ENCODE peak calls at places on chromosomes 6 and 20, in four cellular contexts. C, L, W and Q are unnamed samples.

GRCh38 chr6:16720861-16721260 is 40.4 kb downstream of the ATXN1 start:
- DNase-seq in W (no peak), L (no peak), C (no peak), Q (no peak)

GRCh38 chr6:149563203-149563927 is 2.8 kb upstream of the GINM1 start:
- DNase-seq in C (no peak), L (peak; percentile 84), W (peak; percentile 39), Q (no peak)

GRCh38 chr6:169991913-169992312 is 240.5 kb downstream of the ERMARD start:
- DNase-seq in C (no peak), W (no peak), L (no peak), Q (no peak)

GRCh38 chr6:35501784-35502183 is 4.9 kb upstream of the TEAD3 start:
- DNase-seq in W (no peak), L (no peak), C (no peak), Q (no peak)

GRCh38 chr6:115000736-115001135 is 657.9 kb upstream of the HS3ST5 start:
- DNase-seq in L (no peak), W (no peak), C (no peak), Q (no peak)

GRCh38 chr6:85660181-85660611 is 17.5 kb upstream of the SYNCRIP start:
- DNase-seq in C (peak; percentile 36), W (no peak), L (no peak), Q (peak; percentile 72)

GRCh38 chr6:41735427-41736206 is at the start of gene TFEB:
- DNase-seq in C (peak; percentile 93), L (peak; percentile 87), W (peak; percentile 92), Q (peak; percentile 73)

GRCh38 chr6:35027807-35028206 is 113.3 kb downstream of the TCP11 start:
- DNase-seq in C (no peak), L (no peak), W (no peak), Q (no peak)

GRCh38 chr6:1372690-1373089 is 16.7 kb upstream of the FOXF2 start:
- DNase-seq in W (no peak), L (no peak), C (no peak), Q (no peak)

GRCh38 chr6:25369450-25370086 is 90.4 kb downstream of the CARMIL1 start:
- DNase-seq in C (peak; percentile 11), L (no peak), W (no peak), Q (no peak)

GRCh38 chr20:573414-574296 is 30.1 kb upstream of the CSNK2A1 start:
- DNase-seq in L (no peak), C (no peak), W (no peak), Q (no peak)

GRCh38 chr20:57760698-57761412 is 51.0 kb upstream of the PMEPA1 start:
- DNase-seq in L (no peak), C (no peak), W (no peak), Q (no peak)

GRCh38 chr20:57654998-57655811 is 35.0 kb upstream of the ZBP1 start:
- DNase-seq in W (no peak), C (no peak), L (no peak), Q (no peak)

GRCh38 chr20:48398506-48399449 is 429.0 kb downstream of the PREX1 start:
- DNase-seq in C (no peak), W (no peak), L (no peak), Q (no peak)

GRCh38 chr20:13865156-13865555 is 80.3 kb downstream of the NDUFAF5 start:
- DNase-seq in L (no peak), W (no peak), C (no peak), Q (no peak)

GRCh38 chr6:64013061-64013410 is 377.4 kb downstream of the PHF3 start:
- DNase-seq in L (no peak), C (no peak), W (no peak), Q (no peak)

GRCh38 chr6:27812078-27812804 is 100.0 kb downstream of the OR2B2 start:
- DNase-seq in W (no peak), C (no peak), L (no peak), Q (no peak)

GRCh38 chr6:27811383-27811782 is 100.8 kb downstream of the OR2B2 start:
- DNase-seq in W (no peak), C (no peak), L (no peak), Q (no peak)

GRCh38 chr6:27810768-27811298 is 101.4 kb downstream of the OR2B2 start:
- DNase-seq in L (peak; percentile 25), W (no peak), C (no peak), Q (no peak)

GRCh38 chr6:27809939-27810767 is 102.0 kb downstream of the OR2B2 start:
- DNase-seq in L (peak; percentile 99), W (peak; percentile 84), C (peak; percentile 26), Q (peak; percentile 97)

GRCh38 chr6:27809067-27809938 is 102.9 kb downstream of the OR2B2 start:
- DNase-seq in W (no peak), L (no peak), C (no peak), Q (no peak)
- H3K4me1 ChIP-seq in W (peaks cover 20% of the 10 kb centered on the region), L (peaks cover 29% of the 10 kb centered on the region), C (peaks cover 17% of the 10 kb centered on the region), Q (peaks cover 36% of the 10 kb centered on the region)

GRCh38 chr6:4651831-4652467 is 124.3 kb upstream of the CDYL start:
- DNase-seq in W (no peak), L (no peak), C (no peak), Q (no peak)

GRCh38 chr6:4645713-4646356 is 130.4 kb upstream of the CDYL start:
- DNase-seq in C (no peak), L (no peak), W (no peak), Q (no peak)

GRCh38 chr6:4649728-4650127 is 126.5 kb upstream of the CDYL start:
- DNase-seq in W (no peak), L (peak; percentile 74), C (no peak), Q (no peak)

GRCh38 chr6:4644962-4645361 is 131.2 kb upstream of the CDYL start:
- DNase-seq in C (no peak), L (peak; percentile 46), W (no peak), Q (no peak)

GRCh38 chr6:4647414-4648365 is 128.5 kb upstream of the CDYL start:
- DNase-seq in W (peak; percentile 68), C (peak; percentile 85), L (peak; percentile 77), Q (peak; percentile 74)
- TF ChIP-seq POLR2A in W (no peak), C (peak; percentile 64), L (no peak), Q (no peak)

DNA sequence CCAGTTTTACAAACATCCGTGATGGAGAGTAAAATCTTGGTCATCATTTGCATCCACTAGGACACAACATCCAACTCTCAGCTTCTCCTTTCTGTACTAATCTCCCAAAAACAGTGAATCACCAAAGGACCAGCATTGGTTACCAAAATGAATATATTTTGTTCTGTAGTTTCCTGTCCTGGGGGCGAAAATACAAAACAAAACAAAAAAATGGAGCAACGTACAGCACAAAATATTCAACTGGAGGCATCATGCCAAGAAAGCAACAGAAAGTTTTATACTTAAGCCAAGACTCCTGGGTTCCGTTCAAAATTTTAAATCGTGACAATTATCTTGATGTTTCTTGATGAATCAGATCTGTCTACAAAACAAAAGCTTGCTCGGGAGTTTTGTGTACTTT is 126.6 kb upstream of the CCDC28A start:
- DNase-seq in C (no peak), W (no peak), L (peak; percentile 59), Q (no peak)
- H3K4me1 ChIP-seq in C (no peaks in the 10 kb centered on the region), W (peaks cover 5% of the 10 kb centered on the region), L (peaks cover 9% of the 10 kb centered on the region), Q (no peaks in the 10 kb centered on the region)

GRCh38 chr6:143060806-143061596 is at the start of gene AIG1:
- DNase-seq in C (peak; percentile 64), L (peak; percentile 63), W (peak; percentile 80), Q (peak; percentile 47)
- TF ChIP-seq POLR2A in C (no peak), L (peak; percentile 67), W (no peak), Q (peak; percentile 46)

GRCh38 chr20:62809530-62810428 is 5.1 kb downstream of the OGFR start:
- DNase-seq in L (no peak), C (no peak), W (no peak), Q (no peak)
- H3K4me1 ChIP-seq in L (peaks cover 8% of the 10 kb centered on the region), C (peaks cover 17% of the 10 kb centered on the region), W (peaks cover 17% of the 10 kb centered on the region), Q (peaks cover 14% of the 10 kb centered on the region)

GRCh38 chr20:33666293-33667244 is at the start of gene ACTL10:
- DNase-seq in W (peak; percentile 98), C (peak; percentile 93), L (peak; percentile 98), Q (no peak)
- TF ChIP-seq POLR2A in W (peak; percentile 89), C (peak; percentile 83), L (peak; percentile 87), Q (no peak)

DNA sequence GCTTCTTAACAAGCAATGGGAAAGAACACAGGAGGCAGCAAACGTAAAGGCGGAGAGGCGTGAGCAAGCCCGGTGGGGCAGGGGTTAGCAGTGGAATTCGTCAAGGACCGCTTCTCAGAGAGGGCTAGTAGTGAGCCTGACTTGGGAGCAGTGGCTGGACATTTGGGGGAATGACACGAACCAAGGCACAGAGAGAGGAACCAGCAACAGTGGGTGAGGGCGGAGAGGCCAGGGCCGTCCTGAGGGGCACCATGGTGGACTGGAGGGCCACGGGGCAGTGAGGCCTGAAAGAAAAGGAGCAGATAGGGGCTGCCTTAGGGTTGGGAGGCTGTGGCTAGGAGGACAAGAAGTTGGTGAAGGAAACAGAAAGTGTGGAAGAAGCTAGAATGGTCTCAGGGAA is 12.1 kb upstream of the ARID1B start:
- DNase-seq in L (no peak), W (no peak), C (no peak), Q (no peak)
- H3K4me1 ChIP-seq in L (no peaks in the 10 kb centered on the region), W (no peaks in the 10 kb centered on the region), C (no peaks in the 10 kb centered on the region), Q (no peaks in the 10 kb centered on the region)

GRCh38 chr20:50306478-50307423 is 116.1 kb downstream of the CEBPB start:
- DNase-seq in L (no peak), W (peak; percentile 36), C (no peak), Q (no peak)

GRCh38 chr20:50309280-50309763 is 118.7 kb downstream of the CEBPB start:
- DNase-seq in W (no peak), C (no peak), L (no peak), Q (no peak)

GRCh38 chr20:50308166-50308512 is 117.5 kb downstream of the CEBPB start:
- DNase-seq in C (no peak), L (no peak), W (no peak), Q (no peak)

GRCh38 chr20:50309764-50310672 is 119.4 kb downstream of the CEBPB start:
- DNase-seq in L (no peak), C (no peak), W (no peak), Q (no peak)

DNA sequence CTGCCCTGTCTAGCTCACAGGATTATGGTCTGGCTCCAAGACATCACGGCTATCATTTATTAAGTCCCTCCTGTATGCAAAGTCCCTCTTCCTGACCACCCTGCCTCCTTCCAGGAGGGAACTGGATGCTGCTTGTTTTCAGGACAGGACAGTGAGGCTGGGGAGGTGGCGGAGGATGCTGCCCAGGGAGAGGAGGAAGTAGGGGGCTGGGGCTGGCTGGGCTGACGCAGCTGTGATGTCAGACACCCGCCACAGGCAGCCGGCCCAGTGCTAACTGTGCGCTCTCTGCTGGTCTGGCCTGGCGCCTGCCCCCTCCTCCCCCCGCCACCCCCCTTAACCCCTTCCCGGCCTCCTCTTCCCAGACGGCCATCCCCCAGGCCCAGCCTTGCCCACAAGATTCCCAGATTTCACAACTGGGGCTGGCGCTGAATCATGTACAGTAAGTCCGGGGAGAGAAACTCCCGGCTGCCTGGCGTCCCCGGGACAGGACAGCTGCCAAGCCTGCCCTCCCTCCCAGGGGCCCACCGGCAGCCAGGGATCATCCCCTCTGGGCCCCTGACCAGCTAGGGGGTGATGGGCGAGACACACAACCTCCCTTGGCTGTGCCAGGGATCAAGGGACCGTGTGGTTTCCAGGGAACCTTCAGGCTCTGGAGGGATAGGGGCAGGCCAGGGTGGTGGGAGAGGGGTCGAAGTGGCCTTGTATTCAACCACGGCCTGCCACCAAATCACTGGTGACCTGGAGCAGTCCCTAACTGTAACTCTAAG is 118.1 kb downstream of the CEBPB start:
- DNase-seq in L (peak; percentile 52), C (peak; percentile 87), W (peak; percentile 97), Q (peak; percentile 42)
- TF ChIP-seq POLR2A in L (no peak), C (peak; percentile 67), W (peak; percentile 51), Q (peak; percentile 56)